ENCODE peak calls at places on chromosomes 12 and 14, in six cellular contexts. X is thyroid gland; R is CD8-positive, alpha-beta T cell; M is PC-9; U is tibial artery; W is A549. S is an unnamed sample. For H3K4me1, the result is how much of the 10 kb centered on the place peaks cover.

GRCh38 chr14:77214216-77214615 is 32.6 kb downstream of the TMEM63C start:
- DNase-seq in X (no peak), R (no peak), M (no peak), U (no peak), W (no peak), S (no peak)

GRCh38 chr12:54683388-54683787 is 35.2 kb upstream of the DCD start:
- DNase-seq in X (no peak), R (no peak), M (no peak), U (no peak), W (no peak), S (no peak)

GRCh38 chr14:104001003-104001402 is 58.7 kb upstream of the RD3L start:
- DNase-seq in X (no peak), R (no peak), M (no peak), U (no peak), W (peak), S (no peak)

GRCh38 chr12:27474344-27474743 is 27.8 kb downstream of the SMCO2 start:
- DNase-seq in X (no peak), R (no peak), M (no peak), U (no peak), W (no peak), S (no peak)

GRCh38 chr14:22002860-22003284 is 329.3 kb upstream of the OR4E1 start:
- DNase-seq in X (peak), R (peak), M (peak), U (no peak), W (peak), S (no peak)

GRCh38 chr12:6312529-6313325 is 2.2 kb downstream of the PLEKHG6 start:
- DNase-seq in X (peak), R (no peak), M (peak), U (no peak), W (no peak), S (no peak)

GRCh38 chr14:32457213-32457920 is 128.3 kb downstream of the AKAP6 start:
- DNase-seq in X (no peak), R (no peak), M (no peak), U (no peak), W (no peak), S (peak)

GRCh38 chr14:77589099-77589498 is 27.3 kb downstream of the SPTLC2 start:
- DNase-seq in X (no peak), R (no peak), M (no peak), U (no peak), W (no peak), S (no peak)

GRCh38 chr12:51636581-51636980 is 45.5 kb downstream of the SCN8A start:
- DNase-seq in X (no peak), R (no peak), M (no peak), U (no peak), W (no peak), S (no peak)

GRCh38 chr12:113090740-113091139 is 34.2 kb downstream of the DTX1 start:
- DNase-seq in X (no peak), R (no peak), M (no peak), U (no peak), W (no peak), S (no peak)

GRCh38 chr14:86766469-86766868 is 1226.5 kb downstream of the GALC start:
- DNase-seq in X (no peak), R (no peak), M (no peak), U (no peak), W (no peak), S (no peak)

GRCh38 chr12:50637870-50638481 is 125.9 kb upstream of the ATF1 start:
- DNase-seq in X (no peak), R (no peak), M (no peak), U (no peak), W (peak), S (no peak)

GRCh38 chr14:95413289-95414215 is 93.8 kb upstream of the CLMN start:
- DNase-seq in X (no peak), R (no peak), M (no peak), U (peak), W (no peak), S (no peak)

GRCh38 chr14:35944847-35945246 is 118.7 kb downstream of the BRMS1L start:
- DNase-seq in X (peak), R (no peak), M (peak), U (no peak), W (peak), S (no peak)

GRCh38 chr14:104926619-104927431 is 2.1 kb downstream of the PLD4 start:
- DNase-seq in X (no peak), R (no peak), M (no peak), U (no peak), W (no peak), S (no peak)

GRCh38 chr14:20494935-20495766 is 10.2 kb upstream of the RNASE10 start:
- DNase-seq in X (no peak), R (no peak), M (peak), U (no peak), W (no peak), S (no peak)

GRCh38 chr14:92586001-92586947 is 72.7 kb downstream of the RIN3 start:
- DNase-seq in X (no peak), R (no peak), M (no peak), U (peak), W (no peak), S (peak)

GRCh38 chr12:53204351-53204750 is 2.7 kb downstream of the ITGB7 start:
- DNase-seq in X (no peak), R (no peak), M (no peak), U (no peak), W (no peak), S (no peak)
- H3K4me1 ChIP-seq in X (under half), R (half or more), M (under half), U (under half), W (under half), S (under half)

GRCh38 chr12:109930028-109930800 is 30.1 kb downstream of the TCHP start:
- DNase-seq in X (no peak), R (no peak), M (no peak), U (no peak), W (no peak), S (no peak)

GRCh38 chr12:109932878-109933503 is 32.9 kb downstream of the TCHP start:
- DNase-seq in X (no peak), R (no peak), M (no peak), U (no peak), W (no peak), S (peak)

GRCh38 chr12:109931143-109931542 is 31.1 kb downstream of the TCHP start:
- DNase-seq in X (no peak), R (no peak), M (no peak), U (no peak), W (no peak), S (no peak)

GRCh38 chr12:109937371-109937770 is 37.3 kb downstream of the TCHP start:
- DNase-seq in X (no peak), R (no peak), M (no peak), U (no peak), W (no peak), S (no peak)

GRCh38 chr12:109934026-109934425 is 34.0 kb downstream of the TCHP start:
- DNase-seq in X (peak), R (no peak), M (peak), U (no peak), W (peak), S (no peak)
- TF ChIP-seq CTCF in X (peak), R (no peak), M (peak), U (no peak), W (peak), S (no peak)

DNA sequence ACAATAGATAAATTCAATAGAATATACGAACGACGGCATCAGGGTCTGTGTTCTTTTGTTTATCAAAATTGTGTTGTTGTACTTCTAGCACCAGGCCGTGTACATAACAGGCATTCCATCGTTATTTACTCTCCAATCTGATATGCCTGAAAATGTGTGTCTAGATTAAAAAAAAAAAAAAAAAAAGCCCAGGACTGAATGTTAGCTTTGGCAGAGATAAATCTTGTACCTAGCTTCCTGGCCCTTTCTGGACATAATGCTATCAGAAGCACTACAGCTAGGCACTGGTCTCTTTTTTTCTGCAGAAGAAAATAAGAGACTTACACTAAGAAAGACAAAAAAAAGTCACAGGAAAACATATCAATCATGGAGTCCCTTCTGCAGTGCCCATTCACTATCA is 37.0 kb downstream of the CDKL1 start:
- DNase-seq in X (no peak), R (no peak), M (no peak), U (no peak), W (no peak), S (no peak)
- H3K4me1 ChIP-seq in X (under half), R (under half), M (under half), U (under half), W (under half), S (under half)

GRCh38 chr14:63134801-63135200 is 69.4 kb upstream of the RHOJ start:
- DNase-seq in X (no peak), R (no peak), M (no peak), U (no peak), W (peak), S (no peak)
- TF ChIP-seq CTCF in X (no peak), R (no peak), M (peak), U (no peak), W (no peak), S (no peak)

GRCh38 chr14:83085141-83085540 is 1551.5 kb upstream of the SEL1L start:
- DNase-seq in X (no peak), R (no peak), M (no peak), U (no peak), W (no peak), S (no peak)

DNA sequence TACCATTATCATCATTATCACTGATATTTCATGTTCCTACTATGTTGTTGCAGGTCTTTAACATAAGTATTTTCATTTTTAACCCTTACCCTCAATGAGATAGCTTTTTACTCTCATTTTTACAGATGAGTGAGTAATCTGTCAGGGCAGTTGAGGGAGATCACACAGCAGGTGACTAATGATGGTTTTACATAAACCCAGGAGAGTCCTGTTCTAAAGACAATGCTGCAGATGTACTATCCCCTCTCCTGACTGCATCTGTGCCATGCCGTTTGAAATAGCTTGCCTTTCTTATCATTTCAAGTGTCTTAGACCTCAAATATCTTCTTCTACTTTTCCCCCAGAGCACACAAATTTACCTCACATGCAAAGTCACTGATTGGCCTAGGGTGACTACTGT is 1552.1 kb upstream of the SEL1L start:
- DNase-seq in X (no peak), R (no peak), M (no peak), U (no peak), W (no peak), S (no peak)
- H3K4me1 ChIP-seq in X (under half), R (under half), M (under half), U (under half), W (under half), S (under half)

S was measured in uterus.